ENCODE peak calls at places on chromosome 13, in five cellular contexts. G is fibroblast of lung, V is DND-41, K is IMR-90, E is GM23338. J is an unnamed sample.

GRCh38 chr13:113084943-113085540 is 20.5 kb upstream of the F7 start:
- DNase-seq in G (no peak), V (no peak), K (no peak), E (no peak), J (no peak)

GRCh38 chr13:97211357-97211756 is 10.8 kb upstream of the MBNL2 start:
- DNase-seq in G (no peak), V (no peak), K (peak; percentile 48), E (no peak), J (no peak)

GRCh38 chr13:24511019-24511823 is 1.4 kb downstream of the PARP4 start:
- DNase-seq in G (peak; percentile 79), V (peak; percentile 28), K (peak; percentile 91), E (peak; percentile 33), J (peak; percentile 38)

GRCh38 chr13:45826741-45827140 is 24.8 kb downstream of the SIAH3 start:
- DNase-seq in G (no peak), V (no peak), K (no peak), E (no peak), J (no peak)

GRCh38 chr13:95083758-95084157 is 217.5 kb downstream of the ABCC4 start:
- DNase-seq in G (peak; percentile 20), V (no peak), K (peak; percentile 90), E (no peak), J (no peak)

GRCh38 chr13:73914119-73914518 is 220.1 kb downstream of the KLF12 start:
- DNase-seq in G (no peak), V (peak; percentile 50), K (no peak), E (no peak), J (no peak)

GRCh38 chr13:73401769-73402168 is 343.0 kb downstream of the KLF5 start:
- DNase-seq in G (no peak), V (no peak), K (no peak), E (peak; percentile 36), J (no peak)

GRCh38 chr13:45781553-45782326 is 69.8 kb downstream of the SIAH3 start:
- DNase-seq in G (peak; percentile 2), V (no peak), K (no peak), E (no peak), J (no peak)

GRCh38 chr13:23794267-23795161 is 94.7 kb downstream of the MIPEP start:
- DNase-seq in G (peak; percentile 96), V (no peak), K (peak; percentile 85), E (no peak), J (no peak)

GRCh38 chr13:105552078-105552477 is 983.4 kb downstream of the EFNB2 start:
- DNase-seq in G (no peak), V (peak; percentile 36), K (no peak), E (no peak), J (no peak)

GRCh38 chr13:75359266-75359665 is 122.7 kb downstream of the TBC1D4 start:
- DNase-seq in G (peak; percentile 75), V (no peak), K (peak; percentile 94), E (peak; percentile 66), J (no peak)

GRCh38 chr13:102693781-102694180 is 1.1 kb downstream of the METTL21C start:
- DNase-seq in G (peak; percentile 79), V (no peak), K (peak; percentile 64), E (no peak), J (no peak)

GRCh38 chr13:40787062-40787461 is 2.3 kb upstream of the SLC25A15 start:
- DNase-seq in G (peak; percentile 91), V (peak; percentile 27), K (peak; percentile 93), E (no peak), J (peak; percentile 5)

GRCh38 chr13:66895780-66896179 is 334.4 kb downstream of the PCDH9 start:
- DNase-seq in G (no peak), V (no peak), K (no peak), E (no peak), J (no peak)

GRCh38 chr13:90868321-90868920 is 479.1 kb upstream of the MIR17HG start:
- DNase-seq in G (peak; percentile 55), V (no peak), K (peak; percentile 11), E (peak; percentile 48), J (no peak)

GRCh38 chr13:42880241-42880640 is 98.9 kb downstream of the FAM216B start:
- DNase-seq in G (no peak), V (no peak), K (no peak), E (no peak), J (no peak)

GRCh38 chr13:34201050-34201913 is 383.3 kb downstream of the RFC3 start:
- DNase-seq in G (peak; percentile 32), V (no peak), K (peak; percentile 61), E (no peak), J (no peak)

GRCh38 chr13:86569974-86570373 is 770.8 kb upstream of the SLITRK6 start:
- DNase-seq in G (no peak), V (no peak), K (no peak), E (no peak), J (no peak)

GRCh38 chr13:109737606-109738005 is 48.8 kb downstream of the IRS2 start:
- DNase-seq in G (peak; percentile 34), V (peak; percentile 32), K (peak; percentile 65), E (no peak), J (no peak)

GRCh38 chr13:110641055-110642015 is 26.0 kb downstream of the NAXD start:
- DNase-seq in G (peak; percentile 39), V (no peak), K (peak; percentile 53), E (no peak), J (no peak)

GRCh38 chr13:110367620-110368019 is 60.5 kb downstream of the COL4A2 start:
- DNase-seq in G (no peak), V (no peak), K (no peak), E (no peak), J (no peak)

GRCh38 chr13:108342369-108343289 is 73.1 kb downstream of the TNFSF13B start:
- DNase-seq in G (peak; percentile 53), V (no peak), K (peak; percentile 35), E (peak; percentile 65), J (no peak)

GRCh38 chr13:95564091-95564490 is 11.6 kb downstream of the CLDN10 start:
- DNase-seq in G (peak; percentile 17), V (no peak), K (no peak), E (no peak), J (no peak)

GRCh38 chr13:66714795-66715194 is 515.3 kb downstream of the PCDH9 start:
- DNase-seq in G (no peak), V (no peak), K (no peak), E (peak; percentile 4), J (no peak)

GRCh38 chr13:97004886-97005285 is 10.6 kb upstream of the OXGR1 start:
- DNase-seq in G (no peak), V (no peak), K (no peak), E (no peak), J (no peak)

DNA sequence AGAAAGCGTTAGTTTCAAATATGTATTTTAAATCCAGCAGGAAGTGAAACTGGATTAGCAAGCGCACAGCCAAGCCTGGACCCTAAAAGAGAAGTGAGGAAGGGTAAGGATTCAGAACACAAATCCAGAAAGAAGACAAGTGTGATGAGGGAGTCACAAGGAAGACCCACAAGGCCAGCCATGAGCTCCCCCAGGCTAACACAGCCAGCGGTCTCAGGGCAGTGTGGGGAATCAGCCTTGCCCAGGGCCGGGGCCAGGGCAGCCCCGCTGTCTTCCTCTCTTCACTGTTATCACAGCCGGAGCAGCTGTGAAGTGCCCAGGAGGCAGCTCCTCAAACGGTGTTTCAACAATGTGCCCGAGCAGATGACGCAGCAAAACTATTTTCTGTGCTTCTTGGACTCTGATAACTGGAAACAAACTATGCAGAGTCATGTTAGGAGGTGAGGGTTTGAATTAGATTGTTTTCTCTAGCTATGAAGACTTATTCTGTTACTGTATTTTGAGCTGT is 12.2 kb upstream of the CDC16 start:
- DNase-seq in G (peak; percentile 39), V (no peak), K (peak; percentile 48), E (no peak), J (no peak)
- H2AFZ ChIP-seq in G (no peak overlapping the region), V (no peak overlapping the region), K (peak overlapping the region; percentile 87), E (no peak overlapping the region), J (no peak overlapping the region)

GRCh38 chr13:26965058-26965380 is 204.4 kb upstream of the GPR12 start:
- DNase-seq in G (no peak), V (no peak), K (no peak), E (no peak), J (no peak)

GRCh38 chr13:26964278-26965057 is 203.9 kb upstream of the GPR12 start:
- DNase-seq in G (no peak), V (no peak), K (peak; percentile 67), E (peak; percentile 26), J (no peak)

GRCh38 chr13:26965976-26966375 is 205.4 kb upstream of the GPR12 start:
- DNase-seq in G (peak; percentile 77), V (no peak), K (peak; percentile 93), E (no peak), J (no peak)

GRCh38 chr13:26962671-26963070 is 202.1 kb upstream of the GPR12 start:
- DNase-seq in G (no peak), V (no peak), K (no peak), E (no peak), J (no peak)

GRCh38 chr13:26961890-26962615 is 201.5 kb upstream of the GPR12 start:
- DNase-seq in G (no peak), V (no peak), K (no peak), E (no peak), J (no peak)
- H2AFZ ChIP-seq in G (no peak overlapping the region), V (no peak overlapping the region), K (peak overlapping the region; percentile 33), E (no peak overlapping the region), J (no peak overlapping the region)

DNA sequence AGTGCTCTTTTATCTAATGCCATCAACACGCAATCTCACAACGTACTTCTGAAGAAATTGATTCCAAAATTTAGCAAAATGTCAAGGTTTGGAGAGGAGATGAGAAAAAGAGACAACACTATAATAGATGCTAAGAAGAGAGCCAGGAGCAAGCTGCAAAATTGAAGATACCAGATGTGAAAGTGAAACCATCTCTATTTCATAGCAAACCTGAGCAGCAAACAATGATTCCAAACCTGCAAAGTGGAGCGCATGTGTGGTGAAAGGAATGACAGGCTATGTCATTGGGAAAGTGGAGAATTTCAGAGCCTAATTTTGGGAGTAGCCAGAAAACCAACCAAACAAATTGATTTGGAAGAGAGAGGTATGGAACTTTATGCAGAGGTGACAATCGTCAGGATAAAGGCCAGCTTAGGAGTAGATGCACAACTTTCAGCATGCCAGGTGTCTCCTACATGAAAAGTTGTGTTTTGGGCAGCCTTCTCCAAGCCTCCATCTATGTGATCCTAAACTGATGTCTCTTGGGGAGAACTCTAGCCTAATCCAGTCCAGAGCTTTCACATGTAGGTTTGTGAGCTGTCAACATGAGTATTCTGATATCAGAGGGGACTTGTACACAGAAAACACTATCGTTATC is 158.4 kb upstream of the FNDC3A start:
- DNase-seq in G (no peak), V (peak; percentile 39), K (no peak), E (no peak), J (no peak)
- H2AFZ ChIP-seq in G (no peak overlapping the region), V (peak overlapping the region; percentile 76), K (no peak overlapping the region), E (peak overlapping the region; percentile 7), J (no peak overlapping the region)

GRCh38 chr13:28479005-28479404 is 15.9 kb downstream of the FLT1 start:
- DNase-seq in G (no peak), V (no peak), K (no peak), E (no peak), J (no peak)

GRCh38 chr13:28478127-28478526 is 16.8 kb downstream of the FLT1 start:
- DNase-seq in G (peak; percentile 76), V (no peak), K (peak; percentile 84), E (no peak), J (no peak)

GRCh38 chr13:28476919-28477708 is 17.8 kb downstream of the FLT1 start:
- DNase-seq in G (no peak), V (no peak), K (no peak), E (no peak), J (no peak)

GRCh38 chr13:28475916-28476725 is 18.8 kb downstream of the FLT1 start:
- DNase-seq in G (peak; percentile 96), V (no peak), K (peak; percentile 97), E (no peak), J (no peak)

DNA sequence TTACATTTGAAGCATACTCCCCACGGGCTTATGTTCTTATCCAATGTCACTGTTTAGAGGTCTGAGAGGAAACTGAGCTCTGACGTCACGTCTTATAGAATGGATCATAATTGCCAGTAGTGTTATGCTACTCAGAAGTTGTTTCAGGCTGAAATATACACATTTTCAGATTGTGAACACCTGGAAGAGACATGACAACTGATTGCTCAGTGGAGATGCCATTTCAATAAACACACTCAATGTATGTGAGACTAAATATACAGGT is 17.3 kb downstream of the FLT1 start:
- DNase-seq in G (no peak), V (no peak), K (no peak), E (no peak), J (no peak)
- H2AFZ ChIP-seq in G (no peak overlapping the region), V (no peak overlapping the region), K (no peak overlapping the region), E (no peak overlapping the region), J (no peak overlapping the region)